ENCODE peak calls at places on chromosomes 5 and 9, in five cellular contexts. K is mammary epithelial cell; N is A549; Z is testis; W is CD8-positive, alpha-beta memory T cell. O is an unnamed sample.

GRCh38 chr9:131178382-131178781 is 53.0 kb downstream of the NUP214 start:
- DNase-seq in K (peak; percentile 36), N (peak; percentile 67), Z (peak; percentile 82), W (peak; percentile 62), O (peak; percentile 93)

GRCh38 chr9:98502976-98503325 is 205.8 kb downstream of the GABBR2 start:
- DNase-seq in K (no peak), N (peak; percentile 10), Z (peak; percentile 30), W (no peak), O (peak; percentile 82)

GRCh38 chr5:90899014-90899604 is 340.5 kb downstream of the ADGRV1 start:
- DNase-seq in K (no peak), N (peak; percentile 36), Z (no peak), W (no peak), O (no peak)

GRCh38 chr5:43193171-43193951 is 1.3 kb downstream of the NIM1K start:
- DNase-seq in K (peak; percentile 86), N (peak; percentile 78), Z (no peak), W (peak; percentile 37), O (no peak)

GRCh38 chr5:93586948-93587918 is 4.2 kb downstream of the NR2F1 start:
- DNase-seq in K (no peak), N (no peak), Z (no peak), W (no peak), O (no peak)

GRCh38 chr5:177369050-177369912 is 11.6 kb downstream of the RGS14 start:
- DNase-seq in K (no peak), N (peak; percentile 49), Z (no peak), W (no peak), O (peak; percentile 83)

GRCh38 chr9:89234636-89235035 is 56.0 kb upstream of the SHC3 start:
- DNase-seq in K (peak; percentile 10), N (peak; percentile 39), Z (no peak), W (no peak), O (peak; percentile 84)

GRCh38 chr9:134175291-134175807 is 11.0 kb upstream of the RNU6ATAC start:
- DNase-seq in K (no peak), N (peak; percentile 39), Z (no peak), W (no peak), O (peak; percentile 95)

GRCh38 chr5:50922942-50923767 is 256.7 kb downstream of the PARP8 start:
- DNase-seq in K (no peak), N (no peak), Z (no peak), W (no peak), O (peak; percentile 51)

GRCh38 chr9:13845460-13845859 is 468.5 kb downstream of the NFIB start:
- DNase-seq in K (peak; percentile 67), N (no peak), Z (no peak), W (no peak), O (no peak)

GRCh38 chr5:67163231-67163756 is 33.3 kb downstream of the CD180 start:
- DNase-seq in K (no peak), N (no peak), Z (no peak), W (no peak), O (peak; percentile 62)
- H3K4me1 ChIP-seq in K (peaks cover 50% of the 10 kb centered on the region), N (peaks cover 36% of the 10 kb centered on the region), Z (peaks cover 8% of the 10 kb centered on the region), W (peaks cover 77% of the 10 kb centered on the region), O (peaks cover 8% of the 10 kb centered on the region)

GRCh38 chr5:14161825-14162556 is 18.8 kb downstream of the TRIO start:
- DNase-seq in K (no peak), N (no peak), Z (no peak), W (no peak), O (no peak)

GRCh38 chr5:14156611-14157493 is 13.7 kb downstream of the TRIO start:
- DNase-seq in K (peak; percentile 94), N (peak; percentile 77), Z (no peak), W (no peak), O (no peak)

GRCh38 chr5:14158890-14159666 is 15.9 kb downstream of the TRIO start:
- DNase-seq in K (no peak), N (no peak), Z (no peak), W (no peak), O (no peak)

GRCh38 chr5:14157494-14157782 is 14.3 kb downstream of the TRIO start:
- DNase-seq in K (no peak), N (no peak), Z (no peak), W (no peak), O (no peak)

DNA sequence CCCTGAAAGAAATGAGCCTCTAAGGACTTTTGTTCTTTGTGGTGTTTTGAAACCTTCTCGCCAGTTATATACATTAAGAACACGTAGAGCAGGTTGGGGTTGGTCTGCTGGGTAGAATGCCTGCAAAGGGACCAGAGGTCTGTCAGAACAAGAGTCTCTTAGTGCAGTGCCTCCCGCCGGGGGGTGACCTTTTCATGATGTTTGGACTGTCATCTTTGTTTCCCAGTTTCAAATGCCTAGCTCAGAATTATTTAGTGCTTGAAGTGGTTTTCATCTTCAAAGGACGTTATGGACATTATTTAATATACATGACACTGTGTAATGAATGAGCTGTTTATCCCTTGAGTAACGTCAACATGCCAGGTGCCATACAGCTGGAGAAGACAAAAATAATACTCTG is 17.0 kb downstream of the TRIO start:
- DNase-seq in K (no peak), N (no peak), Z (no peak), W (no peak), O (no peak)
- H3K4me1 ChIP-seq in K (peaks cover 27% of the 10 kb centered on the region), N (peaks cover 73% of the 10 kb centered on the region), Z (no peaks in the 10 kb centered on the region), W (no peaks in the 10 kb centered on the region), O (peaks cover 2% of the 10 kb centered on the region)

GRCh38 chr9:69746859-69747560 is 12.8 kb downstream of the PTAR1 start:
- DNase-seq in K (no peak), N (no peak), Z (no peak), W (no peak), O (no peak)

GRCh38 chr9:69748304-69748703 is 11.5 kb downstream of the PTAR1 start:
- DNase-seq in K (no peak), N (no peak), Z (no peak), W (no peak), O (no peak)

GRCh38 chr9:69753830-69754229 is 6.0 kb downstream of the PTAR1 start:
- DNase-seq in K (no peak), N (no peak), Z (no peak), W (no peak), O (no peak)

GRCh38 chr9:69745716-69746538 is 13.9 kb downstream of the PTAR1 start:
- DNase-seq in K (no peak), N (peak; percentile 53), Z (no peak), W (no peak), O (no peak)

DNA sequence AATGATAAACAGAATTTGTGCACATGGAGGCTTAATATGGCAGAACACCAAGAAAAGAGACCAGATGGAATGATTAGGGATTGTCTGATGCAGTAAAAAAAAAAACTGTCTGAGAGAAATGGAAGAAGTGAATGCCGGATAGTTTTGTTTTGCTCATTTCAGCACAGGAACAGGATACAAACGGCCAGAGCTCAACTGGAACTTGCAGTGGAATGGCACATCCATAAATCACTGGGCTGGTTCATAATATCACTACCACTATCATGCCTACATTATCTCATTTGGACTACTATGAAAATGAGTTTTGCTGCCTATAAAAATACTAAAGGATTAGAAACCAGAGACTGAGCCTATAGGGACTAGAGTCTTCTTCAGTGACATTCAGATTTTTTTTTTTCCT is 9.7 kb downstream of the PTAR1 start:
- DNase-seq in K (no peak), N (no peak), Z (no peak), W (no peak), O (no peak)
- H3K4me1 ChIP-seq in K (no peaks in the 10 kb centered on the region), N (peaks cover 49% of the 10 kb centered on the region), Z (no peaks in the 10 kb centered on the region), W (peaks cover 8% of the 10 kb centered on the region), O (peaks cover 3% of the 10 kb centered on the region)

GRCh38 chr5:141504216-141504615 is 15.3 kb downstream of the PCDHGC5 start:
- DNase-seq in K (no peak), N (no peak), Z (no peak), W (no peak), O (no peak)

GRCh38 chr5:141507387-141508091 is 18.7 kb downstream of the PCDHGC5 start:
- DNase-seq in K (peak; percentile 46), N (no peak), Z (peak; percentile 57), W (no peak), O (no peak)

GRCh38 chr5:141506381-141507155 is 17.7 kb downstream of the PCDHGC5 start:
- DNase-seq in K (no peak), N (no peak), Z (no peak), W (no peak), O (no peak)

GRCh38 chr5:141501805-141502204 is 12.9 kb downstream of the PCDHGC5 start:
- DNase-seq in K (no peak), N (no peak), Z (no peak), W (no peak), O (no peak)

DNA sequence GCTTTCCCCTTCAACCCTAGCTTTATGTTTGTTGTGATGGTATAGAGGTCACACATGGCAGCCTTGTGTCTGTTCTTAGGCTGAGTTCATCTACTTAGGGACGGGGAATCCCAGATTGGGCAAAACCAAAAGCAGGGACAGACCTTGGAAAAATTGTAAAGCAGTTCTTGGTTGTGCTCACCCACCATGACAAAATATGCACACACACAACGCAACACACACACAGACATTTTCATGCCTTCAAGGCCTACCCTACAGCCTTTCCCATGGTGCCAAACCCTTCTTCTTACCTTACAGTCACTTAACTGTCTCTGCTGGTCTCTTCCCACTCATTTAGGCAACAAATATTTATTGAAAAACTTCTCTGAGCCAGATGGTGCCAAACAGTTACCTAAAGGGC is 14.8 kb downstream of the PCDHGC5 start:
- DNase-seq in K (no peak), N (no peak), Z (no peak), W (no peak), O (no peak)
- H3K4me1 ChIP-seq in K (peaks cover 16% of the 10 kb centered on the region), N (no peaks in the 10 kb centered on the region), Z (peaks cover 14% of the 10 kb centered on the region), W (no peaks in the 10 kb centered on the region), O (peaks cover 11% of the 10 kb centered on the region)

O was measured in endodermal cell.